ENCODE peak calls at places on chromosomes 7 and 10, in six cellular contexts. I is Daoy; K is non-pigmented ciliary epithelial cell; J is germinal center; T is psoas muscle; B is activated CD4-positive, alpha-beta T cell treated with anti-CD3 and anti-CD28 coated beads for 24 hours. G is an unnamed sample.

GRCh38 chr7:30469303-30469702 is 9.3 kb downstream of the NOD1 start:
- DNase-seq in K (peak; percentile 99), B (no peak), J (no peak), I (peak; percentile 97), T (peak; percentile 79), G (peak; percentile 40)

GRCh38 chr10:21634599-21635365 is 100.8 kb downstream of the MLLT10 start:
- DNase-seq in I (no peak), K (no peak), J (no peak), B (no peak), T (no peak), G (no peak)

GRCh38 chr7:124784879-124785818 is 19.6 kb upstream of the GPR37 start:
- DNase-seq in T (peak; percentile 19), I (peak; percentile 51), B (no peak), K (peak; percentile 27), J (peak; percentile 5), G (peak; percentile 78)

GRCh38 chr7:110786576-110786975 is 304.4 kb upstream of the LRRN3 start:
- DNase-seq in B (no peak), I (no peak), K (no peak), J (no peak), T (no peak), G (no peak)

GRCh38 chr7:112986256-112987031 is 100.2 kb downstream of the GPR85 start:
- DNase-seq in K (no peak), J (no peak), B (no peak), I (peak; percentile 15), T (no peak), G (no peak)

GRCh38 chr7:22389892-22390291 is 32.9 kb upstream of the RAPGEF5 start:
- DNase-seq in J (no peak), B (no peak), I (no peak), K (no peak), T (no peak), G (no peak)

GRCh38 chr7:158407581-158408331 is 179.9 kb downstream of the PTPRN2 start:
- DNase-seq in J (no peak), K (peak; percentile 5), B (no peak), T (no peak), I (peak; percentile 68), G (peak; percentile 60)

GRCh38 chr10:35127289-35127891 is 744 bp downstream of the CREM start:
- DNase-seq in I (peak; percentile 60), T (peak; percentile 73), J (peak; percentile 43), B (peak; percentile 48), K (no peak), G (peak; percentile 63)

GRCh38 chr7:151351027-151351426 is 9.4 kb downstream of the NUB1 start:
- DNase-seq in T (no peak), I (no peak), K (no peak), B (peak; percentile 35), J (peak; percentile 37), G (peak; percentile 20)

GRCh38 chr7:12945901-12946300 is 258.5 kb downstream of the ARL4A start:
- DNase-seq in I (no peak), B (no peak), K (no peak), J (no peak), T (no peak), G (no peak)

GRCh38 chr10:70958396-70958795 is 70.0 kb upstream of the PCBD1 start:
- DNase-seq in T (no peak), B (no peak), I (no peak), K (peak; percentile 20), J (no peak), G (no peak)

GRCh38 chr7:42247301-42247700 is 10.3 kb upstream of the GLI3 start:
- DNase-seq in K (peak; percentile 75), B (no peak), T (no peak), J (no peak), I (peak; percentile 72), G (no peak)

GRCh38 chr7:117808273-117808868 is 64.9 kb downstream of the CTTNBP2 start:
- DNase-seq in B (no peak), J (no peak), T (peak; percentile 26), K (no peak), I (peak; percentile 92), G (no peak)

GRCh38 chr7:134368851-134369533 is 52.3 kb upstream of the SLC35B4 start:
- DNase-seq in B (no peak), I (peak; percentile 61), J (no peak), T (no peak), K (peak; percentile 60), G (no peak)

G was measured in Kasumi-1.